ENCODE peak calls at places on chromosome 11, in seven cellular contexts. One of them, this sample, is unnamed.

GRCh38 chr11:65352783-65353182 is 1.8 kb upstream of the TIGD3 start:
- DNase-seq in upper lobe of right lung: no peak
- DNase-seq in Caco-2: no peak
- DNase-seq in stimulated activated CD4-positive, alpha-beta T cell treated with anti-CD3 and anti-CD28 coated beads, Interleukin-4, amount 100 ng/mL, for 24 hours: no peak
- DNase-seq in pons: peak
- DNase-seq in dermis blood vessel endothelial cell: peak
- DNase-seq in fibroblast of pulmonary artery: peak
- DNase-seq in this sample: peak

GRCh38 chr11:132685174-132685611 is 847.1 kb downstream of the OPCML start:
- DNase-seq in upper lobe of right lung: no peak
- DNase-seq in stimulated activated CD4-positive, alpha-beta T cell treated with anti-CD3 and anti-CD28 coated beads, Interleukin-4, amount 100 ng/mL, for 24 hours: no peak
- DNase-seq in fibroblast of pulmonary artery: peak
- DNase-seq in dermis blood vessel endothelial cell: no peak
- DNase-seq in pons: no peak
- DNase-seq in Caco-2: no peak
- DNase-seq in this sample: no peak

GRCh38 chr11:67409261-67409666 is 5.4 kb downstream of the TBC1D10C start:
- DNase-seq in fibroblast of pulmonary artery: no peak
- DNase-seq in Caco-2: no peak
- DNase-seq in pons: no peak
- DNase-seq in stimulated activated CD4-positive, alpha-beta T cell treated with anti-CD3 and anti-CD28 coated beads, Interleukin-4, amount 100 ng/mL, for 24 hours: peak
- DNase-seq in upper lobe of right lung: no peak
- DNase-seq in dermis blood vessel endothelial cell: no peak
- DNase-seq in this sample: no peak

GRCh38 chr11:1346669-1347390 is 37.4 kb upstream of the TOLLIP start:
- DNase-seq in stimulated activated CD4-positive, alpha-beta T cell treated with anti-CD3 and anti-CD28 coated beads, Interleukin-4, amount 100 ng/mL, for 24 hours: no peak
- DNase-seq in dermis blood vessel endothelial cell: no peak
- DNase-seq in pons: no peak
- DNase-seq in fibroblast of pulmonary artery: no peak
- DNase-seq in Caco-2: peak
- DNase-seq in upper lobe of right lung: peak
- DNase-seq in this sample: no peak

GRCh38 chr11:3853935-3854659 is 1.4 kb upstream of the STIM1 start:
- DNase-seq in pons: peak
- DNase-seq in upper lobe of right lung: no peak
- DNase-seq in Caco-2: no peak
- DNase-seq in stimulated activated CD4-positive, alpha-beta T cell treated with anti-CD3 and anti-CD28 coated beads, Interleukin-4, amount 100 ng/mL, for 24 hours: peak
- DNase-seq in dermis blood vessel endothelial cell: no peak
- DNase-seq in fibroblast of pulmonary artery: no peak
- DNase-seq in this sample: no peak

GRCh38 chr11:61645179-61645868 is 34.9 kb upstream of the DAGLA start:
- DNase-seq in pons: no peak
- DNase-seq in Caco-2: no peak
- DNase-seq in upper lobe of right lung: peak
- DNase-seq in dermis blood vessel endothelial cell: no peak
- DNase-seq in fibroblast of pulmonary artery: no peak
- DNase-seq in stimulated activated CD4-positive, alpha-beta T cell treated with anti-CD3 and anti-CD28 coated beads, Interleukin-4, amount 100 ng/mL, for 24 hours: no peak
- DNase-seq in this sample: no peak

GRCh38 chr11:104928831-104929230 is 30.6 kb upstream of the CASP12 start:
- DNase-seq in Caco-2: no peak
- DNase-seq in upper lobe of right lung: no peak
- DNase-seq in pons: no peak
- DNase-seq in stimulated activated CD4-positive, alpha-beta T cell treated with anti-CD3 and anti-CD28 coated beads, Interleukin-4, amount 100 ng/mL, for 24 hours: no peak
- DNase-seq in fibroblast of pulmonary artery: no peak
- DNase-seq in dermis blood vessel endothelial cell: no peak
- DNase-seq in this sample: no peak

GRCh38 chr11:57751676-57752253 is at the start of gene BTBD18:
- DNase-seq in fibroblast of pulmonary artery: peak
- DNase-seq in pons: peak
- DNase-seq in stimulated activated CD4-positive, alpha-beta T cell treated with anti-CD3 and anti-CD28 coated beads, Interleukin-4, amount 100 ng/mL, for 24 hours: no peak
- DNase-seq in upper lobe of right lung: no peak
- DNase-seq in Caco-2: peak
- DNase-seq in dermis blood vessel endothelial cell: peak
- DNase-seq in this sample: peak

GRCh38 chr11:47590026-47590861 is 3.8 kb downstream of the FAM180B start:
- DNase-seq in pons: no peak
- DNase-seq in fibroblast of pulmonary artery: no peak
- DNase-seq in upper lobe of right lung: no peak
- DNase-seq in Caco-2: no peak
- DNase-seq in stimulated activated CD4-positive, alpha-beta T cell treated with anti-CD3 and anti-CD28 coated beads, Interleukin-4, amount 100 ng/mL, for 24 hours: no peak
- DNase-seq in dermis blood vessel endothelial cell: no peak
- DNase-seq in this sample: no peak

GRCh38 chr11:42179211-42179610 is 719.8 kb upstream of the LRRC4C start:
- DNase-seq in upper lobe of right lung: no peak
- DNase-seq in fibroblast of pulmonary artery: no peak
- DNase-seq in Caco-2: no peak
- DNase-seq in stimulated activated CD4-positive, alpha-beta T cell treated with anti-CD3 and anti-CD28 coated beads, Interleukin-4, amount 100 ng/mL, for 24 hours: no peak
- DNase-seq in pons: no peak
- DNase-seq in dermis blood vessel endothelial cell: no peak
- DNase-seq in this sample: no peak

GRCh38 chr11:113593698-113594308 is 112.3 kb downstream of the TMPRSS5 start:
- DNase-seq in upper lobe of right lung: no peak
- DNase-seq in dermis blood vessel endothelial cell: no peak
- DNase-seq in Caco-2: no peak
- DNase-seq in stimulated activated CD4-positive, alpha-beta T cell treated with anti-CD3 and anti-CD28 coated beads, Interleukin-4, amount 100 ng/mL, for 24 hours: peak
- DNase-seq in pons: peak
- DNase-seq in fibroblast of pulmonary artery: peak
- DNase-seq in this sample: no peak

GRCh38 chr11:65389294-65389980 is 3.0 kb downstream of the FRMD8 start:
- DNase-seq in pons: no peak
- DNase-seq in upper lobe of right lung: peak
- DNase-seq in Caco-2: no peak
- DNase-seq in fibroblast of pulmonary artery: no peak
- DNase-seq in stimulated activated CD4-positive, alpha-beta T cell treated with anti-CD3 and anti-CD28 coated beads, Interleukin-4, amount 100 ng/mL, for 24 hours: no peak
- DNase-seq in dermis blood vessel endothelial cell: peak
- DNase-seq in this sample: no peak

This sample was measured in lung microvascular endothelial cell.